ENCODE peak calls at places on chromosome 10, in eight cellular contexts. W, P, X, A, E, Q, J and T are unnamed samples.

GRCh38 chr10:76428541-76429330 is 997.3 kb downstream of the LRMDA start:
- DNase-seq in Q (peak), X (peak), W (no peak), P (no peak), A (peak), E (peak), J (peak), T (peak)

GRCh38 chr10:103915794-103916193 is 2.2 kb downstream of the STN1 start:
- DNase-seq in A (peak), X (peak), E (no peak), W (no peak), Q (no peak), P (no peak), J (no peak), T (no peak)

GRCh38 chr10:117248700-117249465 is 8.0 kb downstream of the SLC18A2 start:
- DNase-seq in Q (no peak), W (no peak), X (no peak), E (peak), P (no peak), A (no peak), J (no peak), T (peak)

GRCh38 chr10:122208616-122209430 is 62.3 kb upstream of the BTBD16 start:
- DNase-seq in Q (no peak), J (no peak), E (no peak), A (no peak), P (no peak), W (no peak), X (no peak), T (no peak)

GRCh38 chr10:31353574-31353973 is 34.6 kb downstream of the ZEB1 start:
- DNase-seq in E (peak), A (peak), X (peak), W (no peak), P (no peak), J (peak), Q (peak), T (peak)

GRCh38 chr10:37563715-37564108 is 293.7 kb downstream of the ZNF248 start:
- DNase-seq in W (no peak), Q (no peak), P (no peak), E (no peak), J (no peak), X (no peak), A (peak), T (no peak)

GRCh38 chr10:8316284-8316683 is 261.8 kb downstream of the GATA3 start:
- DNase-seq in J (no peak), E (no peak), P (no peak), Q (no peak), W (no peak), A (no peak), X (no peak), T (no peak)

GRCh38 chr10:17616403-17617030 is 657 bp downstream of the HACD1 start:
- DNase-seq in Q (peak), X (peak), J (peak), P (peak), E (peak), W (peak), A (peak), T (peak)

GRCh38 chr10:130231211-130231850 is 95.1 kb downstream of the GLRX3 start:
- DNase-seq in E (no peak), A (no peak), Q (no peak), P (no peak), J (no peak), W (no peak), X (no peak), T (no peak)

GRCh38 chr10:48697821-48698764 is 13.4 kb downstream of the WDFY4 start:
- DNase-seq in A (no peak), Q (no peak), E (no peak), J (no peak), W (no peak), P (no peak), X (no peak), T (no peak)

GRCh38 chr10:71631007-71631859 is 88.3 kb downstream of the C10orf105 start:
- DNase-seq in X (no peak), A (no peak), Q (no peak), E (no peak), W (no peak), J (no peak), P (peak), T (no peak)

GRCh38 chr10:98460837-98461499 is 14.2 kb upstream of the HPS1 start:
- DNase-seq in W (no peak), P (peak), Q (peak), A (peak), X (peak), E (peak), J (peak), T (peak)

GRCh38 chr10:82192665-82193064 is 317.7 kb downstream of the NRG3 start:
- DNase-seq in Q (no peak), A (no peak), J (no peak), E (no peak), X (no peak), P (no peak), W (no peak), T (no peak)

GRCh38 chr10:84008878-84009277 is 130.4 kb upstream of the GHITM start:
- DNase-seq in W (no peak), Q (peak), P (peak), A (peak), X (peak), E (no peak), J (no peak), T (no peak)

GRCh38 chr10:35270100-35270499 is 66.2 kb upstream of the CCNY start:
- DNase-seq in E (peak), P (no peak), A (peak), Q (peak), J (no peak), W (no peak), X (no peak), T (no peak)

GRCh38 chr10:4270116-4270515 is 485.1 kb upstream of the KLF6 start:
- DNase-seq in A (peak), X (peak), J (peak), P (no peak), E (peak), W (no peak), Q (peak), T (peak)

GRCh38 chr10:25982107-25982506 is 48.1 kb downstream of the MYO3A start:
- DNase-seq in X (no peak), E (no peak), P (no peak), A (no peak), Q (no peak), W (no peak), J (no peak), T (no peak)
- H3K4me3 ChIP-seq in X (no peak), E (no peak), P (no peak), A (no peak), Q (no peak), W (no peak), J (no peak), T (no peak)

GRCh38 chr10:113524120-113524519 is 28.7 kb upstream of the HABP2 start:
- DNase-seq in X (no peak), Q (no peak), J (no peak), A (no peak), W (peak), P (peak), E (no peak), T (no peak)
- TF ChIP-seq CTCF in X (no peak), Q (no peak), J (no peak), A (no peak), W (no peak), P (peak), E (no peak), T (no peak)

GRCh38 chr10:63547628-63548356 is 26.6 kb downstream of the REEP3 start:
- DNase-seq in Q (peak), W (no peak), P (peak), A (no peak), J (peak), X (peak), E (peak), T (no peak)
- H3K4me3 ChIP-seq in Q (no peak), W (no peak), P (no peak), A (no peak), J (no peak), X (no peak), E (no peak), T (no peak)

DNA sequence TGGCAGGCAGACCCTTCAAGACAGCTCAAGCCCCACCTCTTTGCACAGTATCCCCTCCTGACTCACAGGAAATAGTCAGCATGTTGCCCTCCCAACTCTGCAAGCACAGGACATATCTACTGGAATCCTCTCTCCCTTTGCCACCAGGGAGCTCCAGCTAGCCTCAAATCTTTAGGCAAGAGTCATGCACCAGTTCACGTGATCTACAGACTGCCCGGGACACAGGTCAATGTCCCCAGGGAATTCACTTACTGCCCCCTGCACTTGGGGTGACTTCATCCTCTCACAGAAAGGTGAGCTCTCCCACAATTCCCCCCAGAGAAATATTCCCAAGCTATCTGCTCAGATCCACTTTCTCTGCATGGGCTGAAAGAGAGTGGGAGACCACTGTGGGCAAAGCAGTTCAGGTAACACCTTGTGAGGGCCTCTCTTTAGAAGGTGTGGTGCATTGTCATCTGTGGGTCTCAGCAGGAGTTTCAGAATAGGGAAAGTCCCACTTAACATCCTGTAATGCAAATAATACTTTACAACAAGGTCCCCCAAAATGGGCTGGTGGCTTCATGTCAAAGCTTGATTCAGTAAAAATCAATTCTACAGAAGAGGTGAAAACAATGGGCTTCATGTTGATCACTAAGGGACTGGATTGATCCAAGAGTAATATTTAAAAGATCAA is 129.9 kb downstream of the NOC3L start:
- DNase-seq in Q (no peak), X (peak), A (no peak), E (no peak), P (no peak), J (peak), W (no peak), T (no peak)
- TF ChIP-seq CTCF in Q (no peak), X (no peak), A (no peak), E (no peak), P (peak), J (peak), W (no peak), T (no peak)

GRCh38 chr10:25117757-25118156 is 57.0 kb upstream of the GPR158 start:
- DNase-seq in E (no peak), W (no peak), Q (no peak), X (no peak), J (no peak), P (no peak), A (no peak), T (no peak)
- H3K4me3 ChIP-seq in E (no peak), W (no peak), Q (no peak), X (no peak), J (no peak), P (no peak), A (no peak), T (no peak)

DNA sequence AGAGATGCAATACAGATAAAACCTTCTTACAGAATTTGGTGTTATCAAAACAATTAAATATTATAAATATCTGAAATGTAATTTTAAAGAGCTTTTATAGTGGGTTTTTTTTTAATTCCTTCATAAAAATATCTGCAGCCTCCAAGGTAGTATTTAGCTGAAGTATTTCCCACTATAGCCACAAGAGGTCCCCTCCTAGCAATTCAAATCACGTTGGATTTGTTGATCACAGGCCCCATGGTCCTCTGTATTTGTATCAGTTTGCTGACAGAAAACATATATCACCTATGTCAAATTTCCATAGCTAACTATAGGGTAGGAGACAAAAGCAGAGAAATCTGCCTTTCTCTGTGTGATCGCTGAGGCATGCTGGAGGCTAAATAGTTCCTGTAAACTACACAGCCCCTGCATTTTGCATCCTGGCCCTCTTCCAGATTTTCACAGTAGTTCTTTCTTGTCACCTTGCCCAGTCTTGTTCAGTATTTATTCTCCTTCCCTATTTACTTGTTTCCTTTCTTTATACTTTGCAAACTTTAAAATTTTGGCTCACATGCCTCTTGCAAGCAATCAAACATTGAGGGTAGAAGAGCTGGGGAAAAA is 1.8 kb upstream of the CTNNA3 start:
- DNase-seq in A (peak), J (peak), E (peak), P (peak), Q (peak), W (no peak), X (peak), T (peak)
- TF ChIP-seq CTCF in A (peak), J (peak), E (peak), P (peak), Q (peak), W (peak), X (peak), T (peak)

GRCh38 chr10:128522551-128523289 is 396.5 kb upstream of the MKI67 start:
- DNase-seq in A (no peak), E (no peak), J (no peak), P (no peak), Q (no peak), W (no peak), X (no peak), T (no peak)

GRCh38 chr10:128516180-128516579 is 390.0 kb upstream of the MKI67 start:
- DNase-seq in A (no peak), W (no peak), P (no peak), J (no peak), Q (no peak), X (no peak), E (no peak), T (no peak)

GRCh38 chr10:128520191-128520815 is 394.1 kb upstream of the MKI67 start:
- DNase-seq in A (no peak), W (no peak), X (no peak), E (no peak), P (no peak), J (no peak), Q (no peak), T (no peak)

GRCh38 chr10:128518000-128518399 is 391.8 kb upstream of the MKI67 start:
- DNase-seq in E (no peak), J (no peak), A (no peak), P (no peak), W (no peak), X (no peak), Q (no peak), T (no peak)

DNA sequence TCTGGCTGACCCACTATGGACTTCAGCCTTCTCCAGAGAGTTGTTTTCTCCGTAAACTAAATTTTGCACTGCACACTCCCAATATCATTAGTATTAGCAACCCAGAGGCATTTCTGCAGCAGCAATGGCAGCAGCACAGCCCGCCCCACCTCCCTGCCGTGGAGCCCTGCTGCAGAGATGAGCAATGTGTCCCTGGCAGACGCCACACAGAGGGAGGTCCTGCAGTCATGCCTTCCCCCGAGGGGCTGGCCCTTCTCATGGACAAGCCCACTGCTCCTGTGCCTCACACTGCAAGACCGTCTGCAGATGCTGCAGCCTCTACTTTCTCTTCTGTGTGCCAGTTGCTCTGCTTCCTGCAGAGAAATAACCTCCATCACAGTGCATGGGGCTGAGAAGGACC is 393.4 kb upstream of the MKI67 start:
- DNase-seq in W (no peak), P (no peak), A (no peak), J (no peak), E (no peak), Q (no peak), X (no peak), T (no peak)
- H3K4me3 ChIP-seq in W (no peak), P (no peak), A (no peak), J (no peak), E (no peak), Q (no peak), X (no peak), T (no peak)

GRCh38 chr10:59635502-59636290 is 74.0 kb downstream of the SLC16A9 start:
- DNase-seq in X (no peak), Q (peak), J (no peak), A (peak), W (no peak), P (no peak), E (no peak), T (no peak)
- TF ChIP-seq CTCF in X (no peak), Q (no peak), J (no peak), A (no peak), W (no peak), P (no peak), E (no peak), T (no peak)

GRCh38 chr10:1044964-1045363 is 4.0 kb downstream of the IDI1 start:
- DNase-seq in X (no peak), E (no peak), W (no peak), P (no peak), J (no peak), A (no peak), Q (no peak), T (peak)

GRCh38 chr10:1043532-1043995 is 5.4 kb downstream of the IDI1 start:
- DNase-seq in W (no peak), E (no peak), Q (no peak), P (no peak), A (no peak), X (no peak), J (no peak), T (peak)

GRCh38 chr10:1041514-1041913 is 7.4 kb downstream of the IDI1 start:
- DNase-seq in J (no peak), E (no peak), P (no peak), W (no peak), A (no peak), X (no peak), Q (no peak), T (no peak)

GRCh38 chr10:1045415-1045814 is 3.5 kb downstream of the IDI1 start:
- DNase-seq in P (no peak), J (no peak), E (no peak), Q (no peak), W (no peak), A (no peak), X (no peak), T (no peak)

GRCh38 chr10:1044146-1044545 is 4.8 kb downstream of the IDI1 start:
- DNase-seq in Q (no peak), E (no peak), W (no peak), X (no peak), P (no peak), J (no peak), A (no peak), T (no peak)
- H3K4me3 ChIP-seq in Q (no peak), E (peak), W (no peak), X (no peak), P (no peak), J (no peak), A (no peak), T (no peak)